ENCODE peak calls at places on chromosomes 2 and 18, in five cellular contexts. One of them, this sample, is unnamed.

GRCh38 chr2:151176661-151177060 is 85.0 kb downstream of the RBM43 start:
- DNase-seq in colonic mucosa: no peak
- DNase-seq in neuronal stem cell: no peak
- DNase-seq in GM23248: no peak
- DNase-seq in naive thymus-derived CD4-positive, alpha-beta T cell: no peak
- DNase-seq in this sample: no peak

GRCh38 chr2:67846341-67847070 is 216.3 kb downstream of the C1D start:
- DNase-seq in colonic mucosa: peak; percentile 82
- DNase-seq in neuronal stem cell: peak; percentile 78
- DNase-seq in GM23248: peak; percentile 73
- DNase-seq in naive thymus-derived CD4-positive, alpha-beta T cell: no peak
- DNase-seq in this sample: peak; percentile 93

GRCh38 chr2:179106342-179107178 is 56.6 kb upstream of the CCDC141 start:
- DNase-seq in colonic mucosa: peak; percentile 40
- DNase-seq in neuronal stem cell: no peak
- DNase-seq in GM23248: peak; percentile 97
- DNase-seq in naive thymus-derived CD4-positive, alpha-beta T cell: no peak
- DNase-seq in this sample: peak; percentile 49

GRCh38 chr2:219300022-219300421 is 9.2 kb downstream of the PTPRN start:
- DNase-seq in colonic mucosa: no peak
- DNase-seq in neuronal stem cell: no peak
- DNase-seq in GM23248: no peak
- DNase-seq in naive thymus-derived CD4-positive, alpha-beta T cell: no peak
- DNase-seq in this sample: no peak

GRCh38 chr18:21004721-21005120 is 106.9 kb downstream of the ROCK1 start:
- DNase-seq in colonic mucosa: no peak
- DNase-seq in neuronal stem cell: no peak
- DNase-seq in GM23248: peak; percentile 96
- DNase-seq in naive thymus-derived CD4-positive, alpha-beta T cell: no peak
- DNase-seq in this sample: no peak

GRCh38 chr2:36356990-36357505 is 1.5 kb downstream of the CRIM1 start:
- DNase-seq in colonic mucosa: no peak
- DNase-seq in neuronal stem cell: no peak
- DNase-seq in GM23248: peak; percentile 60
- DNase-seq in naive thymus-derived CD4-positive, alpha-beta T cell: no peak
- DNase-seq in this sample: peak; percentile 34

GRCh38 chr2:135913726-135914365 is 37.6 kb upstream of the MCM6 start:
- DNase-seq in colonic mucosa: peak; percentile 35
- DNase-seq in neuronal stem cell: peak; percentile 40
- DNase-seq in GM23248: peak; percentile 51
- DNase-seq in naive thymus-derived CD4-positive, alpha-beta T cell: peak; percentile 36
- DNase-seq in this sample: no peak

GRCh38 chr2:168494190-168494711 is 38.2 kb downstream of the CERS6 start:
- DNase-seq in colonic mucosa: peak; percentile 48
- DNase-seq in neuronal stem cell: no peak
- DNase-seq in GM23248: peak; percentile 11
- DNase-seq in naive thymus-derived CD4-positive, alpha-beta T cell: no peak
- DNase-seq in this sample: no peak

GRCh38 chr2:238854699-238855111 is 6.8 kb downstream of the TWIST2 start:
- DNase-seq in colonic mucosa: no peak
- DNase-seq in neuronal stem cell: no peak
- DNase-seq in GM23248: peak; percentile 67
- DNase-seq in naive thymus-derived CD4-positive, alpha-beta T cell: no peak
- DNase-seq in this sample: no peak

GRCh38 chr2:105388971-105389381 is 9.9 kb downstream of the FHL2 start:
- DNase-seq in colonic mucosa: no peak
- DNase-seq in neuronal stem cell: no peak
- DNase-seq in GM23248: peak; percentile 85
- DNase-seq in naive thymus-derived CD4-positive, alpha-beta T cell: no peak
- DNase-seq in this sample: no peak

GRCh38 chr2:135916232-135916631 is 40.0 kb upstream of the MCM6 start:
- DNase-seq in colonic mucosa: no peak
- DNase-seq in neuronal stem cell: peak; percentile 11
- DNase-seq in GM23248: peak; percentile 51
- DNase-seq in naive thymus-derived CD4-positive, alpha-beta T cell: peak; percentile 29
- DNase-seq in this sample: no peak

GRCh38 chr2:196259507-196260481 is 88.4 kb upstream of the STK17B start:
- DNase-seq in colonic mucosa: no peak
- DNase-seq in neuronal stem cell: no peak
- DNase-seq in GM23248: peak; percentile 82
- DNase-seq in naive thymus-derived CD4-positive, alpha-beta T cell: peak; percentile 49
- DNase-seq in this sample: no peak

GRCh38 chr2:48905696-48906095 is 150.2 kb upstream of the LHCGR start:
- DNase-seq in colonic mucosa: no peak
- DNase-seq in neuronal stem cell: no peak
- DNase-seq in GM23248: no peak
- DNase-seq in naive thymus-derived CD4-positive, alpha-beta T cell: no peak
- DNase-seq in this sample: no peak

GRCh38 chr2:96618599-96619283 is 19.4 kb downstream of the KANSL3 start:
- DNase-seq in colonic mucosa: no peak
- DNase-seq in neuronal stem cell: no peak
- DNase-seq in GM23248: peak; percentile 86
- DNase-seq in naive thymus-derived CD4-positive, alpha-beta T cell: no peak
- DNase-seq in this sample: no peak

DNA sequence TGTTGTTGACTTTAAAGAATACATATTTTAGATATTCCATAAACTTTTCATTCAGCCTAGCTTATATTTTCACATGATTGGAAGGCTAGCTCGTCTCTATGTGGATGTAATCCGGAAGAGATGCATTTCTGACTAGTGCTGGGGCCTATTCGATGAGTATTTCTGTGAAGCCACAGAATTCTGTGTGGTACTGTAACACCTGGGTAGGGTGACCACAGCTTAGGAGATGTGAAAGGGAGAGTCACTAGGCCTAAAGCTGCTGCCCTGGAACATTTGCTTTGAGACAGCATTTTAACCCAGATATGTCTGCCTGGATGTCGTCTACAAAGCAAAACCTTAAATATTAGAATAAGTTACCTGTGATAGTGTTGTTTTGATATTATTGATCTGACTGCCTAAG is 83.5 kb downstream of the ZNF236 start:
- DNase-seq in colonic mucosa: no peak
- DNase-seq in neuronal stem cell: no peak
- DNase-seq in GM23248: no peak
- DNase-seq in naive thymus-derived CD4-positive, alpha-beta T cell: no peak
- DNase-seq in this sample: no peak
- H3K36me3 ChIP-seq in colonic mucosa: no peaks in the 10 kb centered on the region
- H3K36me3 ChIP-seq in neuronal stem cell: peaks cover 3% of the 10 kb centered on the region
- H3K36me3 ChIP-seq in GM23248: peaks cover 34% of the 10 kb centered on the region
- H3K36me3 ChIP-seq in naive thymus-derived CD4-positive, alpha-beta T cell: no peaks in the 10 kb centered on the region
- H3K36me3 ChIP-seq in this sample: peaks cover 8% of the 10 kb centered on the region

GRCh38 chr18:41992066-41992465 is 37.0 kb downstream of the PIK3C3 start:
- DNase-seq in colonic mucosa: no peak
- DNase-seq in neuronal stem cell: no peak
- DNase-seq in GM23248: no peak
- DNase-seq in naive thymus-derived CD4-positive, alpha-beta T cell: no peak
- DNase-seq in this sample: no peak
- H3K36me3 ChIP-seq in colonic mucosa: no peaks in the 10 kb centered on the region
- H3K36me3 ChIP-seq in neuronal stem cell: peaks cover 2% of the 10 kb centered on the region
- H3K36me3 ChIP-seq in GM23248: peaks cover 67% of the 10 kb centered on the region
- H3K36me3 ChIP-seq in naive thymus-derived CD4-positive, alpha-beta T cell: peaks cover 8% of the 10 kb centered on the region
- H3K36me3 ChIP-seq in this sample: peaks cover 15% of the 10 kb centered on the region

GRCh38 chr2:17718689-17719088 is 34.9 kb downstream of the SMC6 start:
- DNase-seq in colonic mucosa: no peak
- DNase-seq in neuronal stem cell: no peak
- DNase-seq in GM23248: no peak
- DNase-seq in naive thymus-derived CD4-positive, alpha-beta T cell: no peak
- DNase-seq in this sample: no peak
- H3K36me3 ChIP-seq in colonic mucosa: peaks cover 5% of the 10 kb centered on the region
- H3K36me3 ChIP-seq in neuronal stem cell: peaks cover 4% of the 10 kb centered on the region
- H3K36me3 ChIP-seq in GM23248: peaks cover 59% of the 10 kb centered on the region
- H3K36me3 ChIP-seq in naive thymus-derived CD4-positive, alpha-beta T cell: peaks cover 10% of the 10 kb centered on the region
- H3K36me3 ChIP-seq in this sample: peaks cover 40% of the 10 kb centered on the region

DNA sequence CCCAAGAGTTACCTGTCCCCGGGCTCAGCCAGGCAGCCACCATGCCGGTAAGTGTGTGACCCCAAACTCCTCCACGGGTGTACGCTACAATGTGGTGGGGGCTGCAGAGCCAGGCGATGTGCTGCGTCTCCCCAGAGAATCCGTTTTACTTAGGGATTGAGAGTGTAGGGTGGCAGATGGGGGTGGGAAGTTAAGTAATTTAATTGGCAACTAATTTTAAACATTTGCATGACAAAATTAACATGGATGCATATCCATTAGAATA is 26.6 kb upstream of the RPL31 start:
- DNase-seq in colonic mucosa: no peak
- DNase-seq in neuronal stem cell: no peak
- DNase-seq in GM23248: no peak
- DNase-seq in naive thymus-derived CD4-positive, alpha-beta T cell: no peak
- DNase-seq in this sample: no peak
- H3K36me3 ChIP-seq in colonic mucosa: no peaks in the 10 kb centered on the region
- H3K36me3 ChIP-seq in neuronal stem cell: no peaks in the 10 kb centered on the region
- H3K36me3 ChIP-seq in GM23248: no peaks in the 10 kb centered on the region
- H3K36me3 ChIP-seq in naive thymus-derived CD4-positive, alpha-beta T cell: no peaks in the 10 kb centered on the region
- H3K36me3 ChIP-seq in this sample: peaks cover 4% of the 10 kb centered on the region

DNA sequence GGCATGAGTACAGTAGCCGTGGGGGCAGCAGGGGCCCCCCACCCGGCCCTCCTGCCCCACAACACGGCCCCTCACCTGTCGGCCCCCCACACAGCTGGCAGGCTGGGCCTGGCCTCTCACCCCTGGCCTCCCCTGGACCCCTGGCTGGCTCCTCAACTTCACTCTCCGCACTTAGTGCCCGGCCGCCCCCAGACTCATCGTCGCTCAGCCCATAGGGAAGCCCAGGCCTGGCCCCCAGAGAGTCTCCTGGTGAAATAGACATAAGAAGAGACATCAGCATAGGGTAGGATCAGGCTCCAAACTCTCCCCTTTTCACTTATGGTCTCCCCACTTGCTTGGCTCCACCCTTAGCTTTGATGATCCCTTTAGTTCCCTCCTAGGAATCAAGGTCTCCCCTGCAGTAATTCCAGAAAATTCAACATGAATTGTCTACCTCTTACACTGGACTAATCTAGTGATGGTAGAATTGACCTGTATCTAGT is 1.7 kb downstream of the ZNF513 start:
- DNase-seq in colonic mucosa: no peak
- DNase-seq in neuronal stem cell: no peak
- DNase-seq in GM23248: no peak
- DNase-seq in naive thymus-derived CD4-positive, alpha-beta T cell: no peak
- DNase-seq in this sample: no peak
- H3K36me3 ChIP-seq in colonic mucosa: peaks cover 14% of the 10 kb centered on the region
- H3K36me3 ChIP-seq in neuronal stem cell: peaks cover 58% of the 10 kb centered on the region
- H3K36me3 ChIP-seq in GM23248: peaks cover 7% of the 10 kb centered on the region
- H3K36me3 ChIP-seq in naive thymus-derived CD4-positive, alpha-beta T cell: peaks cover 29% of the 10 kb centered on the region
- H3K36me3 ChIP-seq in this sample: peaks cover 58% of the 10 kb centered on the region

DNA sequence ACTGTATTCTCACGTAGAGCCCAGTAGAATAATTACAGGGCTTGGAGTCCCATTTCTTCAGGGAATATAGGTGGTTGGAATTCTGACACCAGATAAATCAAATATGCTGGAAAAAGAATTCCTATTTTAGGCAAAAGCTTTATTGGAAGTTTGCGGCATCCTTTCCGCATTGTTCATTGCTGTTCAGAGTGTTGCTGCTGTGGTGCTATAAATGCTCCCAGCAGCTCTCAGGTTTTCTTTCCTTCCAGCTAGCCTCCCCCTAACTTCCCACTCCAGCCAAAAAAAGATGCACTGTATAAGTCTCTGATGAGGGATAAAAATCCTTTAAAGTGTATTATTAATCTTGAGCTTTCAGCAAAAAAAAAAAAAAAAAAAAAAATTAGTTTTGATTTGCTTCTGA is 25.5 kb upstream of the POLR1B start:
- DNase-seq in colonic mucosa: no peak
- DNase-seq in neuronal stem cell: no peak
- DNase-seq in GM23248: no peak
- DNase-seq in naive thymus-derived CD4-positive, alpha-beta T cell: no peak
- DNase-seq in this sample: no peak
- H3K36me3 ChIP-seq in colonic mucosa: no peaks in the 10 kb centered on the region
- H3K36me3 ChIP-seq in neuronal stem cell: peaks cover 16% of the 10 kb centered on the region
- H3K36me3 ChIP-seq in GM23248: peaks cover 37% of the 10 kb centered on the region
- H3K36me3 ChIP-seq in naive thymus-derived CD4-positive, alpha-beta T cell: no peaks in the 10 kb centered on the region
- H3K36me3 ChIP-seq in this sample: peaks cover 5% of the 10 kb centered on the region

GRCh38 chr2:64995041-64995440 is 5.8 kb downstream of the SLC1A4 start:
- DNase-seq in colonic mucosa: no peak
- DNase-seq in neuronal stem cell: no peak
- DNase-seq in GM23248: no peak
- DNase-seq in naive thymus-derived CD4-positive, alpha-beta T cell: no peak
- DNase-seq in this sample: no peak
- H3K36me3 ChIP-seq in colonic mucosa: no peaks in the 10 kb centered on the region
- H3K36me3 ChIP-seq in neuronal stem cell: no peaks in the 10 kb centered on the region
- H3K36me3 ChIP-seq in GM23248: no peaks in the 10 kb centered on the region
- H3K36me3 ChIP-seq in naive thymus-derived CD4-positive, alpha-beta T cell: no peaks in the 10 kb centered on the region
- H3K36me3 ChIP-seq in this sample: peaks cover 1% of the 10 kb centered on the region

GRCh38 chr18:13100942-13101658 is 109.9 kb downstream of the CEP192 start:
- DNase-seq in colonic mucosa: no peak
- DNase-seq in neuronal stem cell: no peak
- DNase-seq in GM23248: no peak
- DNase-seq in naive thymus-derived CD4-positive, alpha-beta T cell: no peak
- DNase-seq in this sample: no peak
- H3K36me3 ChIP-seq in colonic mucosa: no peaks in the 10 kb centered on the region
- H3K36me3 ChIP-seq in neuronal stem cell: peaks cover 51% of the 10 kb centered on the region
- H3K36me3 ChIP-seq in GM23248: peaks cover 23% of the 10 kb centered on the region
- H3K36me3 ChIP-seq in naive thymus-derived CD4-positive, alpha-beta T cell: peaks cover 17% of the 10 kb centered on the region
- H3K36me3 ChIP-seq in this sample: peaks cover 42% of the 10 kb centered on the region

GRCh38 chr2:231258696-231259095 is 60.3 kb downstream of the ARMC9 start:
- DNase-seq in colonic mucosa: peak; percentile 59
- DNase-seq in neuronal stem cell: no peak
- DNase-seq in GM23248: no peak
- DNase-seq in naive thymus-derived CD4-positive, alpha-beta T cell: no peak
- DNase-seq in this sample: no peak
- H3K36me3 ChIP-seq in colonic mucosa: no peaks in the 10 kb centered on the region
- H3K36me3 ChIP-seq in neuronal stem cell: peaks cover 15% of the 10 kb centered on the region
- H3K36me3 ChIP-seq in GM23248: peaks cover 6% of the 10 kb centered on the region
- H3K36me3 ChIP-seq in naive thymus-derived CD4-positive, alpha-beta T cell: no peaks in the 10 kb centered on the region
- H3K36me3 ChIP-seq in this sample: no peaks in the 10 kb centered on the region

GRCh38 chr2:112062894-112063293 is 7.8 kb downstream of the TMEM87B start:
- DNase-seq in colonic mucosa: no peak
- DNase-seq in neuronal stem cell: no peak
- DNase-seq in GM23248: no peak
- DNase-seq in naive thymus-derived CD4-positive, alpha-beta T cell: no peak
- DNase-seq in this sample: no peak
- H3K36me3 ChIP-seq in colonic mucosa: peaks cover 10% of the 10 kb centered on the region
- H3K36me3 ChIP-seq in neuronal stem cell: peaks cover 4% of the 10 kb centered on the region
- H3K36me3 ChIP-seq in GM23248: peaks cover 42% of the 10 kb centered on the region
- H3K36me3 ChIP-seq in naive thymus-derived CD4-positive, alpha-beta T cell: peaks cover 27% of the 10 kb centered on the region
- H3K36me3 ChIP-seq in this sample: peaks cover 12% of the 10 kb centered on the region